ENCODE peak calls at places on chromosomes 3 and 15, in four cellular contexts. One of them, this sample, is unnamed.

GRCh38 chr3:13712682-13713180 is 163.8 kb downstream of the FBLN2 start:
- DNase-seq in uterus: peak
- DNase-seq in GM12865: no peak
- DNase-seq in choroid plexus epithelial cell: no peak
- DNase-seq in this sample: no peak

GRCh38 chr3:102037791-102038190 is 188.5 kb downstream of the NFKBIZ start:
- DNase-seq in choroid plexus epithelial cell: no peak
- DNase-seq in uterus: no peak
- DNase-seq in GM12865: no peak
- DNase-seq in this sample: no peak

GRCh38 chr3:159882784-159883779 is 105.6 kb upstream of the IL12A start:
- DNase-seq in choroid plexus epithelial cell: peak
- DNase-seq in GM12865: no peak
- DNase-seq in uterus: no peak
- DNase-seq in this sample: peak

GRCh38 chr3:12967751-12968209 is 105.4 kb downstream of the IQSEC1 start:
- DNase-seq in choroid plexus epithelial cell: peak
- DNase-seq in GM12865: peak
- DNase-seq in uterus: peak
- DNase-seq in this sample: peak

GRCh38 chr3:171168086-171168485 is 141.6 kb upstream of the SLC2A2 start:
- DNase-seq in choroid plexus epithelial cell: peak
- DNase-seq in GM12865: no peak
- DNase-seq in uterus: no peak
- DNase-seq in this sample: peak

GRCh38 chr3:171901615-171902312 is 58.6 kb downstream of the TMEM212 start:
- DNase-seq in choroid plexus epithelial cell: peak
- DNase-seq in uterus: no peak
- DNase-seq in GM12865: no peak
- DNase-seq in this sample: peak

GRCh38 chr3:194494951-194495374 is 8.2 kb upstream of the ATP13A3 start:
- DNase-seq in uterus: no peak
- DNase-seq in GM12865: no peak
- DNase-seq in choroid plexus epithelial cell: no peak
- DNase-seq in this sample: peak

GRCh38 chr3:29757054-29757777 is 476.3 kb downstream of the RBMS3 start:
- DNase-seq in choroid plexus epithelial cell: peak
- DNase-seq in GM12865: no peak
- DNase-seq in uterus: no peak
- DNase-seq in this sample: no peak

GRCh38 chr15:69129026-69129385 is 31.4 kb upstream of the GLCE start:
- DNase-seq in choroid plexus epithelial cell: no peak
- DNase-seq in GM12865: no peak
- DNase-seq in uterus: no peak
- DNase-seq in this sample: no peak

GRCh38 chr15:66720206-66721010 is 18.4 kb downstream of the SMAD6 start:
- DNase-seq in choroid plexus epithelial cell: peak
- DNase-seq in GM12865: no peak
- DNase-seq in uterus: peak
- DNase-seq in this sample: peak

GRCh38 chr3:10495003-10495402 is 10.4 kb downstream of the ATP2B2 start:
- DNase-seq in choroid plexus epithelial cell: peak
- DNase-seq in uterus: no peak
- DNase-seq in GM12865: no peak
- DNase-seq in this sample: no peak

GRCh38 chr15:77696006-77696631 is 63.4 kb upstream of the LINGO1 start:
- DNase-seq in uterus: no peak
- DNase-seq in GM12865: no peak
- DNase-seq in choroid plexus epithelial cell: no peak
- DNase-seq in this sample: no peak

GRCh38 chr15:31332020-31332680 is 5.5 kb downstream of the KLF13 start:
- DNase-seq in GM12865: no peak
- DNase-seq in uterus: no peak
- DNase-seq in choroid plexus epithelial cell: no peak
- DNase-seq in this sample: no peak

GRCh38 chr3:30438121-30438520 is 168.3 kb upstream of the TGFBR2 start:
- DNase-seq in GM12865: no peak
- DNase-seq in choroid plexus epithelial cell: no peak
- DNase-seq in uterus: no peak
- DNase-seq in this sample: no peak

GRCh38 chr3:22536582-22536981 is 666.5 kb upstream of the UBE2E2 start:
- DNase-seq in uterus: no peak
- DNase-seq in choroid plexus epithelial cell: no peak
- DNase-seq in GM12865: no peak
- DNase-seq in this sample: no peak

GRCh38 chr15:31343831-31344230 is 17.2 kb downstream of the KLF13 start:
- DNase-seq in GM12865: no peak
- DNase-seq in choroid plexus epithelial cell: no peak
- DNase-seq in uterus: no peak
- DNase-seq in this sample: no peak

GRCh38 chr15:93049914-93050534 is 39.0 kb downstream of the RGMA start:
- DNase-seq in uterus: no peak
- DNase-seq in GM12865: no peak
- DNase-seq in choroid plexus epithelial cell: no peak
- DNase-seq in this sample: no peak

GRCh38 chr3:66395635-66396034 is 105.2 kb downstream of the LRIG1 start:
- DNase-seq in choroid plexus epithelial cell: no peak
- DNase-seq in GM12865: no peak
- DNase-seq in uterus: no peak
- DNase-seq in this sample: no peak

GRCh38 chr3:75237041-75237775 is 426.9 kb upstream of the FRG2C start:
- DNase-seq in uterus: no peak
- DNase-seq in GM12865: no peak
- DNase-seq in choroid plexus epithelial cell: no peak
- DNase-seq in this sample: no peak

GRCh38 chr15:57343018-57343417 is 33.3 kb upstream of the CGNL1 start:
- DNase-seq in uterus: no peak
- DNase-seq in GM12865: no peak
- DNase-seq in choroid plexus epithelial cell: no peak
- DNase-seq in this sample: no peak

GRCh38 chr3:13696699-13697098 is 147.8 kb downstream of the FBLN2 start:
- DNase-seq in uterus: no peak
- DNase-seq in choroid plexus epithelial cell: no peak
- DNase-seq in GM12865: no peak
- DNase-seq in this sample: no peak

GRCh38 chr15:95734422-95735316 is 595.8 kb upstream of the NR2F2 start:
- DNase-seq in uterus: no peak
- DNase-seq in GM12865: no peak
- DNase-seq in choroid plexus epithelial cell: peak
- DNase-seq in this sample: peak

GRCh38 chr3:123394391-123395022 is 54.4 kb downstream of the ADCY5 start:
- DNase-seq in choroid plexus epithelial cell: no peak
- DNase-seq in GM12865: no peak
- DNase-seq in uterus: no peak
- DNase-seq in this sample: no peak

GRCh38 chr3:181279239-181279565 is 289.7 kb upstream of the DNAJC19 start:
- DNase-seq in choroid plexus epithelial cell: no peak
- DNase-seq in uterus: no peak
- DNase-seq in GM12865: no peak
- DNase-seq in this sample: no peak

GRCh38 chr3:23594897-23595670 is 210.7 kb upstream of the UBE2E1 start:
- DNase-seq in uterus: no peak
- DNase-seq in GM12865: no peak
- DNase-seq in choroid plexus epithelial cell: peak
- DNase-seq in this sample: peak
- TF ChIP-seq CTCF in uterus: no peak
- TF ChIP-seq CTCF in GM12865: no peak
- TF ChIP-seq CTCF in choroid plexus epithelial cell: peak
- TF ChIP-seq CTCF in this sample: peak

DNA sequence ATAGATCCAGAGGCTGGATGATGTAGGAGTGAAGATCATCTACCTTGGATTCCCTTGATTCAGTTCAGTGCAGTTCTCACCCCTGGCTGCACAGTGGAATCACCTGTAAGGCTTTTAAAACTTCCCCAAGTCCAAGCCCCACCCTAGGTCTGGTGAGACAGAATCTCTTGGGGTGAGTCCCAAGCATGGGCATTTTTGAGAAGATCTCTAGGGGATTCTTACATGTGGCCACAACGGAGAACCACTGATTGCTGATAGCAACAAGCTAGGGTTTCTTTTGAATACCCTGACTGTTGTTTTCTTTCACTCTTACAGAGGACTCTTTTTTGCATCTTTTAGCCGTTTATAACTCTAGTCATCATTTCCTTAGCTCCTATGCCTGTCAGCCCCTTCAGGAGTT is 204.9 kb upstream of the RASGRP1 start:
- DNase-seq in uterus: no peak
- DNase-seq in GM12865: peak
- DNase-seq in choroid plexus epithelial cell: no peak
- DNase-seq in this sample: no peak
- H3K4me3 ChIP-seq in uterus: no peak
- H3K4me3 ChIP-seq in GM12865: no peak
- H3K4me3 ChIP-seq in choroid plexus epithelial cell: no peak
- H3K4me3 ChIP-seq in this sample: no peak

GRCh38 chr3:188349276-188349962 is 195.5 kb downstream of the LPP start:
- DNase-seq in choroid plexus epithelial cell: peak
- DNase-seq in uterus: no peak
- DNase-seq in GM12865: peak
- DNase-seq in this sample: peak
- TF ChIP-seq CTCF in choroid plexus epithelial cell: peak
- TF ChIP-seq CTCF in uterus: no peak
- TF ChIP-seq CTCF in GM12865: no peak
- TF ChIP-seq CTCF in this sample: no peak

GRCh38 chr15:98801234-98801561 is 152.9 kb downstream of the IGF1R start:
- DNase-seq in choroid plexus epithelial cell: no peak
- DNase-seq in GM12865: no peak
- DNase-seq in uterus: no peak
- DNase-seq in this sample: no peak
- H3K4me3 ChIP-seq in choroid plexus epithelial cell: no peak
- H3K4me3 ChIP-seq in GM12865: no peak
- H3K4me3 ChIP-seq in uterus: no peak
- H3K4me3 ChIP-seq in this sample: no peak

GRCh38 chr3:25861566-25861965 is 71.7 kb downstream of the OXSM start:
- DNase-seq in GM12865: no peak
- DNase-seq in uterus: no peak
- DNase-seq in choroid plexus epithelial cell: no peak
- DNase-seq in this sample: no peak

GRCh38 chr3:25863011-25863415 is 73.1 kb downstream of the OXSM start:
- DNase-seq in choroid plexus epithelial cell: no peak
- DNase-seq in GM12865: peak
- DNase-seq in uterus: no peak
- DNase-seq in this sample: no peak

GRCh38 chr3:25863560-25863959 is 73.7 kb downstream of the OXSM start:
- DNase-seq in choroid plexus epithelial cell: no peak
- DNase-seq in GM12865: no peak
- DNase-seq in uterus: no peak
- DNase-seq in this sample: no peak
- TF ChIP-seq CTCF in choroid plexus epithelial cell: no peak
- TF ChIP-seq CTCF in GM12865: peak
- TF ChIP-seq CTCF in uterus: no peak
- TF ChIP-seq CTCF in this sample: no peak

GRCh38 chr3:15804553-15805095 is 6.8 kb upstream of the ANKRD28 start:
- DNase-seq in uterus: no peak
- DNase-seq in GM12865: peak
- DNase-seq in choroid plexus epithelial cell: no peak
- DNase-seq in this sample: no peak
- H3K4me3 ChIP-seq in uterus: no peak
- H3K4me3 ChIP-seq in GM12865: no peak
- H3K4me3 ChIP-seq in choroid plexus epithelial cell: no peak
- H3K4me3 ChIP-seq in this sample: no peak

GRCh38 chr15:101013769-101014223 is 94.6 kb downstream of the LRRK1 start:
- DNase-seq in uterus: no peak
- DNase-seq in choroid plexus epithelial cell: no peak
- DNase-seq in GM12865: no peak
- DNase-seq in this sample: no peak
- TF ChIP-seq CTCF in uterus: no peak
- TF ChIP-seq CTCF in choroid plexus epithelial cell: no peak
- TF ChIP-seq CTCF in GM12865: no peak
- TF ChIP-seq CTCF in this sample: no peak

DNA sequence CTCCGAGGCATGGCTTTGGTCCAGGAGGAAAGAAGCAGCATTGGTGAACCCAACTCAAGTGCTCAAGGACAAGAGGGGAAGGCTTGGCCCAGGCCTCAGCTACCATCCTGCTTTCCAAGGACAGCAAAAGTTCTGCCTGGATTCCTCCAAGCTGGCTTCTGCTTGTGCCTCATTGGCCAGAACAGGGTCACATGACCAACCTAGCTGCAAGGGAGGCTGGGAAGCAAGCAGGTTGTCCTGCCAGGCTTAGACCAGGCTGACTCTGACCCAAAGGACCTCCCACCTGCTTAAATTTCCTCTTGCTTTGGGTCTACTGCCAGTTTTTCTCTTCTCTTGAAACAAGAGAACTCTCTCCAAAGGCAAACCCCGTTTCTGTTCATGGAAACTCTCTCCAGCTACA is 70.7 kb downstream of the RPN1 start:
- DNase-seq in uterus: no peak
- DNase-seq in choroid plexus epithelial cell: no peak
- DNase-seq in GM12865: no peak
- DNase-seq in this sample: no peak
- H3K4me3 ChIP-seq in uterus: no peak
- H3K4me3 ChIP-seq in choroid plexus epithelial cell: no peak
- H3K4me3 ChIP-seq in GM12865: no peak
- H3K4me3 ChIP-seq in this sample: no peak

GRCh38 chr3:133964547-133964946 is 65.2 kb downstream of the SLCO2A1 start:
- DNase-seq in choroid plexus epithelial cell: no peak
- DNase-seq in uterus: no peak
- DNase-seq in GM12865: no peak
- DNase-seq in this sample: no peak
- TF ChIP-seq CTCF in choroid plexus epithelial cell: peak
- TF ChIP-seq CTCF in uterus: no peak
- TF ChIP-seq CTCF in GM12865: no peak
- TF ChIP-seq CTCF in this sample: peak